ENCODE peak calls at places on chromosomes 16 and 17, in seven cellular contexts. P, S, E, F, J, D and G are unnamed samples.

GRCh38 chr17:71327376-71328059 is 793.3 kb upstream of the SOX9 start:
- DNase-seq in E (no peak), D (peak), F (no peak), S (no peak), J (no peak), P (no peak), G (no peak)

GRCh38 chr16:14449790-14450463 is 180.1 kb downstream of the PARN start:
- DNase-seq in D (peak), E (no peak), S (peak), J (no peak), F (no peak), P (no peak), G (no peak)

GRCh38 chr16:3842994-3843393 is 37.5 kb downstream of the CREBBP start:
- DNase-seq in E (no peak), D (peak), S (no peak), P (no peak), J (peak), F (no peak), G (no peak)

GRCh38 chr16:3142770-3143169 is 7.9 kb downstream of the ZNF213 start:
- DNase-seq in D (no peak), J (no peak), S (no peak), E (no peak), P (no peak), F (no peak), G (no peak)

GRCh38 chr16:47046726-47047602 is 73.5 kb upstream of the DNAJA2 start:
- DNase-seq in P (no peak), F (no peak), S (no peak), E (no peak), D (no peak), J (no peak), G (no peak)

GRCh38 chr16:23141033-23141432 is 8.2 kb downstream of the USP31 start:
- DNase-seq in D (no peak), J (no peak), P (no peak), F (no peak), S (no peak), E (no peak), G (no peak)

GRCh38 chr16:11621920-11622651 is 35.4 kb upstream of the LITAF start:
- DNase-seq in D (no peak), J (no peak), S (no peak), E (no peak), P (no peak), F (no peak), G (peak)

GRCh38 chr17:80892900-80893603 is 98.6 kb upstream of the CHMP6 start:
- DNase-seq in E (no peak), D (peak), P (no peak), S (peak), F (no peak), J (peak), G (peak)

GRCh38 chr16:68216240-68216639 is 19.7 kb downstream of the ESRP2 start:
- DNase-seq in P (no peak), S (no peak), F (no peak), D (no peak), J (no peak), E (no peak), G (no peak)

GRCh38 chr16:71712501-71712900 is 12.0 kb downstream of the PHLPP2 start:
- DNase-seq in J (no peak), E (no peak), D (no peak), S (no peak), P (no peak), F (no peak), G (no peak)

GRCh38 chr17:68693896-68694295 is 92.7 kb upstream of the FAM20A start:
- DNase-seq in S (no peak), D (no peak), E (no peak), F (no peak), P (no peak), J (no peak), G (no peak)

GRCh38 chr16:84568066-84568465 is 49.8 kb downstream of the COTL1 start:
- DNase-seq in E (no peak), D (no peak), J (no peak), P (no peak), S (no peak), F (no peak), G (no peak)

GRCh38 chr16:363110-364090 is 6.9 kb downstream of the MRPL28 start:
- DNase-seq in D (no peak), S (no peak), E (no peak), F (peak), J (no peak), P (no peak), G (no peak)

GRCh38 chr16:2515180-2515803 is 1.5 kb downstream of the ATP6V0C start:
- DNase-seq in D (no peak), F (no peak), E (no peak), J (no peak), S (no peak), P (no peak), G (no peak)

GRCh38 chr16:18832613-18833012 is 31.3 kb upstream of the ARL6IP1 start:
- DNase-seq in S (no peak), P (no peak), D (no peak), E (no peak), F (no peak), J (no peak), G (no peak)